ENCODE peak calls at places on chromosomes 7 and 10, in five cellular contexts. F is ovary, S is aorta, P is fibroblast of mammary gland, N is K562. E is an unnamed sample.

GRCh38 chr7:139487366-139488080 is 4.0 kb upstream of the KLRG2 start:
- DNase-seq in F (no peak), S (no peak), P (no peak), N (no peak), E (no peak)

GRCh38 chr7:113904521-113904920 is 14.3 kb downstream of the PPP1R3A start:
- DNase-seq in F (no peak), S (no peak), P (no peak), N (no peak), E (no peak)

GRCh38 chr10:14240253-14241189 is 90.2 kb downstream of the FRMD4A start:
- DNase-seq in F (no peak), S (no peak), P (no peak), N (no peak), E (no peak)

GRCh38 chr10:44975487-44976331 is 2.9 kb downstream of the DEPP1 start:
- DNase-seq in F (peak; percentile 77), S (peak; percentile 78), P (peak; percentile 54), N (peak; percentile 26), E (no peak)

GRCh38 chr7:140022582-140023211 is 40.1 kb downstream of the PARP12 start:
- DNase-seq in F (no peak), S (no peak), P (no peak), N (no peak), E (no peak)

GRCh38 chr10:80281292-80281691 is 8.2 kb downstream of the MAT1A start:
- DNase-seq in F (no peak), S (no peak), P (no peak), N (no peak), E (no peak)

GRCh38 chr10:11505636-11506035 is 105.8 kb downstream of the USP6NL start:
- DNase-seq in F (no peak), S (no peak), P (no peak), N (no peak), E (no peak)

GRCh38 chr10:124524991-124525653 is 63.5 kb downstream of the LHPP start:
- DNase-seq in F (no peak), S (peak; percentile 69), P (peak; percentile 49), N (no peak), E (peak; percentile 88)

GRCh38 chr7:157645539-157645938 is 308.7 kb downstream of the DNAJB6 start:
- DNase-seq in F (no peak), S (no peak), P (no peak), N (no peak), E (peak; percentile 49)

GRCh38 chr10:60430017-60430416 is 40.3 kb upstream of the ANK3 start:
- DNase-seq in F (no peak), S (no peak), P (peak; percentile 87), N (no peak), E (no peak)

GRCh38 chr10:18341063-18341462 is 200.8 kb downstream of the CACNB2 start:
- DNase-seq in F (no peak), S (no peak), P (no peak), N (no peak), E (no peak)

GRCh38 chr7:127794551-127794950 is 142.6 kb downstream of the SND1 start:
- DNase-seq in F (no peak), S (no peak), P (no peak), N (no peak), E (no peak)

GRCh38 chr10:93030409-93030808 is 30.2 kb upstream of the CYP26C1 start:
- DNase-seq in F (no peak), S (no peak), P (peak; percentile 69), N (no peak), E (no peak)

GRCh38 chr10:131781076-131781475 is 119.7 kb upstream of the PPP2R2D start:
- DNase-seq in F (no peak), S (no peak), P (no peak), N (no peak), E (no peak)

GRCh38 chr7:149851449-149851848 is 13.3 kb downstream of the ZNF862 start:
- DNase-seq in F (no peak), S (no peak), P (no peak), N (no peak), E (no peak)

GRCh38 chr7:80054356-80054755 is 80.3 kb upstream of the GNAI1 start:
- DNase-seq in F (no peak), S (no peak), P (peak; percentile 76), N (no peak), E (no peak)

GRCh38 chr10:91603931-91604331 is 28.9 kb downstream of the PPP1R3C start:
- DNase-seq in F (no peak), S (no peak), P (no peak), N (no peak), E (no peak)

GRCh38 chr10:80461208-80462183 is 7.4 kb downstream of the TSPAN14 start:
- DNase-seq in F (peak; percentile 51), S (peak; percentile 67), P (peak; percentile 53), N (no peak), E (no peak)

GRCh38 chr10:85124592-85124991 is 796.2 kb downstream of the CCSER2 start:
- DNase-seq in F (no peak), S (no peak), P (no peak), N (no peak), E (peak; percentile 61)

GRCh38 chr7:21999896-22000295 is 54.2 kb upstream of the CDCA7L start:
- DNase-seq in F (no peak), S (no peak), P (peak; percentile 66), N (no peak), E (no peak)

GRCh38 chr7:44755698-44756627 is 7.3 kb downstream of the ZMIZ2 start:
- DNase-seq in F (no peak), S (no peak), P (no peak), N (no peak), E (no peak)

GRCh38 chr7:34070486-34071323 is 165.4 kb downstream of the BMPER start:
- DNase-seq in F (no peak), S (no peak), P (peak; percentile 87), N (no peak), E (no peak)

GRCh38 chr10:114286971-114287370 is 47.9 kb downstream of the VWA2 start:
- DNase-seq in F (no peak), S (peak; percentile 22), P (no peak), N (no peak), E (no peak)

GRCh38 chr7:155169498-155170065 is 99.5 kb downstream of the HTR5A start:
- DNase-seq in F (no peak), S (no peak), P (no peak), N (no peak), E (no peak)

GRCh38 chr10:122098924-122099323 is 110.0 kb downstream of the TACC2 start:
- DNase-seq in F (no peak), S (no peak), P (peak; percentile 81), N (no peak), E (no peak)

GRCh38 chr10:73910401-73910763 is 550 bp upstream of the PLAU start:
- DNase-seq in F (no peak), S (no peak), P (no peak), N (peak; percentile 43), E (no peak)

GRCh38 chr10:58241346-58241745 is 26.3 kb downstream of the IPMK start:
- DNase-seq in F (no peak), S (no peak), P (peak; percentile 19), N (no peak), E (no peak)

GRCh38 chr10:29946953-29947700 is 112.3 kb downstream of the JCAD start:
- DNase-seq in F (peak; percentile 46), S (peak; percentile 83), P (peak; percentile 96), N (no peak), E (peak; percentile 37)

GRCh38 chr10:31618541-31619291 is 299.7 kb downstream of the ZEB1 start:
- DNase-seq in F (no peak), S (no peak), P (peak; percentile 98), N (no peak), E (peak; percentile 51)

GRCh38 chr10:131676448-131676847 is 224.4 kb upstream of the PPP2R2D start:
- DNase-seq in F (no peak), S (no peak), P (no peak), N (no peak), E (no peak)

GRCh38 chr7:24158976-24159375 is 125.0 kb upstream of the NPY start:
- DNase-seq in F (no peak), S (no peak), P (no peak), N (no peak), E (no peak)

GRCh38 chr7:103990991-103991390 is 1.5 kb upstream of the RELN start:
- DNase-seq in F (no peak), S (no peak), P (no peak), N (no peak), E (no peak)

DNA sequence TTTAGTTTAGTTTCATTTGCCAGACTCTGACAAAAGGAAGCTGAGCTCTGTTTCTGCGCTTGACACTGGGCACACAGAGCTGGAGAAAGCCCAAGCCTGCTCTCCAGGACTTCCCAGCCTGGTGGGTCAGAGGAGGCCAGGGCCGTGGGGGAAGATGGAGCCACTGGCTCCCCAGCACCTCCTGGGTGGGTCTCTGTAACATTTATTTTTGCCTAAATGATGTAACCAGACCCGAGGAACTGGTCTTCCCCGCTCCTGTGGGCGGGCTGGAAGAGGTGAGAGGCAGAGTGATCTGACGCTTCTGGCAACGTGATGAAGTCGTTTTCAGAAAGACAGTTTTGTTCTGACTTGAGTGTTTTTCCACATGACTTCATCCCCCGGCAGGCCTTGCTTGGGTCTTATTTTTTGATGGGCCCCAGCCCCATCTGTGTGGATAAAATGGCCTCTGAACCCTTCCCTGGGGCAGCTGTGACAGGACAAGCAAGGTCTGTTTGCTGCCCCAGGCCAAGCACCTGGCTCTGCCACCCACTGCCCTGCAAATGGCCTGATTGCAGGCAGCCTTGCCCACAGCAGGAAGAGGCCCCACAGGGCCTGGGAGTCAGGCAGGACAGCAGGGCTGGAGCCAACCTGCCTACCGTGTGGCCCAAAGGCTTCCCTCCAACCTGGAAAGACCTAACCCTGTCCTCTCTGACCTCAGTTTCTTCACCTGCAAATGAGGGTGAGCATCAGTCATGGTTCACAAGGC is 304.9 kb upstream of the ZMIZ1 start:
- DNase-seq in F (peak; percentile 69), S (no peak), P (no peak), N (no peak), E (peak; percentile 63)
- H3K4me3 ChIP-seq in F (no peak overlapping the region), S (no peak overlapping the region), P (no peak overlapping the region), N (no peak overlapping the region), E (no peak overlapping the region)

GRCh38 chr7:143012409-143012808 is 14.5 kb downstream of the OR9A2 start:
- DNase-seq in F (no peak), S (no peak), P (peak; percentile 50), N (no peak), E (no peak)
- H3K4me3 ChIP-seq in F (no peak overlapping the region), S (no peak overlapping the region), P (no peak overlapping the region), N (no peak overlapping the region), E (no peak overlapping the region)

GRCh38 chr7:54933610-54934009 is 85.2 kb upstream of the EGFR start:
- DNase-seq in F (no peak), S (no peak), P (no peak), N (no peak), E (no peak)
- H3K4me3 ChIP-seq in F (peak overlapping the region; percentile 42), S (peak overlapping the region; percentile 18), P (peak overlapping the region; percentile 46), N (no peak overlapping the region), E (peak overlapping the region; percentile 57)

DNA sequence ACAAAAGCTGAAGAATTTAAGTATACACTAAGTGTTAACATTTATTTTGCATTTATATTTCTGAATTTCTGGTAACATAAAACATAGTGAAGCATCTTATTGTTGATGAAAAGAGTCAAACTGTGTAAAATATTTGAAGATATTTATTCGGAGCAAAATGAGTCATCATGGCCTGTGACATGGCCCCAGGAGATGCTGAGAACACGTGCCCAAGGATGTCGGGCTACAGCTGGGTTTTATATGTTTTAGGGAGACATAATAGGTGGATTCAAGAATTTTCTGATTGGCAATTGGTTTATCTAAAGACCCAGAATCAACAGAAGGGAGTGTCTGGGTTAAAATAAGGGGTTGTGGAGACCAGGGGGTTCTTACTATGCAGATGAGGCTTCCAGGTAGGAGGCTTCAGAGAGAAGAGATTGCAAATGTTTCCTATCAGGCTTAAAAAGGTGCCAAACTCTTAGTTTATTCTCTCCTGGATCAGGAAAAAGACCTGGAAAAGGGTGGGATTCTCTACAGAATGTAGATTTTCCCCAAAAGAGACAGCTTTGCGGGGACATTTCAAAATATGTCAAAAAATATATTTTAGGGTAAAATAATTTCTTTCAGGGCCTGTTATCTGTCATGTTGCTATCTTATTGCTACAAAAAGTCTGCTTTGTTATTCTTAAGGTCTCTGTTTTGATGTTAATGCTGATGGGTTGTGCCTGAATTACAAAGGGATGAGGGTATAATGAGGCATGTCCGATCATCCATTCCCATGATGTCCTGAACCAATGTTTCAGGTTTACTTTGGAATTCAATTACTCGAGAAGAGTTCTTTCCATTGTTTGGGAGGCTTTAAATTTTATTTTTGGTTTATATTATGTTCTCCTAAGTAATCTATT is 74.5 kb downstream of the VWDE start:
- DNase-seq in F (no peak), S (no peak), P (no peak), N (no peak), E (no peak)
- H3K4me3 ChIP-seq in F (no peak overlapping the region), S (no peak overlapping the region), P (no peak overlapping the region), N (no peak overlapping the region), E (no peak overlapping the region)